ENCODE peak calls at places on chromosomes 13 and 19, in seven cellular contexts. Y is GM12878, H is endothelial cell of umbilical vein, C is suprapubic skin, G is sigmoid colon, Q is vagina, M is transverse colon. V is an unnamed sample.
A peak's percentile ranks its signal among the peaks of the same experiment; 100 is the strongest.

GRCh38 chr19:57648336-57649003 is 15.5 kb downstream of the ZNF211 start:
- DNase-seq in Y (no peak), H (no peak), C (no peak), G (no peak), Q (no peak), M (no peak), V (no peak)

GRCh38 chr13:44668707-44669106 is 92.6 kb upstream of the TSC22D1 start:
- DNase-seq in Y (no peak), H (peak; percentile 27), C (no peak), G (no peak), Q (no peak), M (no peak), V (no peak)

GRCh38 chr19:54287456-54287855 is 6.5 kb upstream of the LILRB2 start:
- DNase-seq in Y (no peak), H (no peak), C (no peak), G (no peak), Q (no peak), M (no peak), V (no peak)

GRCh38 chr19:40241809-40242384 is 15.4 kb upstream of the CCNP start:
- DNase-seq in Y (no peak), H (peak; percentile 91), C (no peak), G (no peak), Q (no peak), M (no peak), V (no peak)

GRCh38 chr19:11420894-11421606 is 1.9 kb upstream of the RGL3 start:
- DNase-seq in Y (no peak), H (no peak), C (no peak), G (no peak), Q (no peak), M (no peak), V (no peak)

GRCh38 chr19:27971071-27971470 is 1241.9 kb downstream of the UQCRFS1 start:
- DNase-seq in Y (no peak), H (no peak), C (no peak), G (no peak), Q (no peak), M (no peak), V (no peak)

GRCh38 chr13:50686547-50686946 is 156.9 kb downstream of the DLEU7 start:
- DNase-seq in Y (no peak), H (no peak), C (no peak), G (no peak), Q (no peak), M (no peak), V (no peak)

GRCh38 chr13:28750187-28751045 is 31.6 kb upstream of the SLC46A3 start:
- DNase-seq in Y (no peak), H (peak; percentile 70), C (no peak), G (no peak), Q (no peak), M (no peak), V (no peak)

GRCh38 chr19:43778651-43779050 is 2.1 kb downstream of the KCNN4 start:
- DNase-seq in Y (no peak), H (no peak), C (no peak), G (no peak), Q (no peak), M (no peak), V (no peak)

GRCh38 chr19:51347209-51347928 is 5.4 kb upstream of the VSIG10L start:
- DNase-seq in Y (no peak), H (no peak), C (no peak), G (no peak), Q (no peak), M (no peak), V (no peak)

GRCh38 chr13:40430234-40430633 is 236.2 kb downstream of the FOXO1 start:
- DNase-seq in Y (no peak), H (no peak), C (no peak), G (peak; percentile 79), Q (no peak), M (no peak), V (no peak)

GRCh38 chr19:50427997-50428425 is 4.7 kb upstream of the MYBPC2 start:
- DNase-seq in Y (no peak), H (peak; percentile 57), C (peak; percentile 92), G (peak; percentile 94), Q (no peak), M (peak; percentile 81), V (peak; percentile 74)

GRCh38 chr19:48596679-48597465 is 9.7 kb upstream of the SPACA4 start:
- DNase-seq in Y (no peak), H (no peak), C (no peak), G (no peak), Q (no peak), M (no peak), V (no peak)

GRCh38 chr13:93771782-93772181 is 545.2 kb downstream of the GPC6 start:
- DNase-seq in Y (no peak), H (no peak), C (no peak), G (no peak), Q (no peak), M (no peak), V (no peak)

GRCh38 chr13:64556391-64556790 is 2673.7 kb downstream of the PCDH9 start:
- DNase-seq in Y (no peak), H (no peak), C (no peak), G (no peak), Q (no peak), M (no peak), V (no peak)

GRCh38 chr13:99766641-99767045 is 204.9 kb downstream of the ZIC5 start:
- DNase-seq in Y (no peak), H (no peak), C (no peak), G (no peak), Q (no peak), M (no peak), V (no peak)

GRCh38 chr19:49787746-49788145 is 20.9 kb downstream of the AP2A1 start:
- DNase-seq in Y (no peak), H (no peak), C (no peak), G (no peak), Q (no peak), M (no peak), V (no peak)

GRCh38 chr13:67635754-67636153 is 405.6 kb upstream of the PCDH9 start:
- DNase-seq in Y (no peak), H (no peak), C (no peak), G (no peak), Q (no peak), M (no peak), V (no peak)

GRCh38 chr13:101406787-101407186 is 9.5 kb downstream of the NALCN start:
- DNase-seq in Y (no peak), H (no peak), C (no peak), G (no peak), Q (no peak), M (no peak), V (no peak)

GRCh38 chr19:9523885-9524474 is 14.5 kb downstream of the ZNF426 start:
- DNase-seq in Y (no peak), H (no peak), C (no peak), G (no peak), Q (no peak), M (no peak), V (no peak)
- H3K9me3 ChIP-seq in Y (peaks cover 26% of the 10 kb centered on the region), H (peaks cover 37% of the 10 kb centered on the region), C (peaks cover 83% of the 10 kb centered on the region), G (peaks cover 67% of the 10 kb centered on the region), Q (peaks cover 86% of the 10 kb centered on the region), M (peaks cover 95% of the 10 kb centered on the region), V (peaks cover 10% of the 10 kb centered on the region)

GRCh38 chr13:20943519-20944012 is 41.0 kb upstream of the XPO4 start:
- DNase-seq in Y (no peak), H (peak; percentile 92), C (peak; percentile 90), G (peak; percentile 95), Q (no peak), M (peak; percentile 91), V (peak; percentile 90)
- TF ChIP-seq POLR2AphosphoS5 in Y (no peak), H (no peak), C (no peak), G (peak; percentile 66), Q (peak; percentile 17), M (peak; percentile 52), V (peak; percentile 92)

DNA sequence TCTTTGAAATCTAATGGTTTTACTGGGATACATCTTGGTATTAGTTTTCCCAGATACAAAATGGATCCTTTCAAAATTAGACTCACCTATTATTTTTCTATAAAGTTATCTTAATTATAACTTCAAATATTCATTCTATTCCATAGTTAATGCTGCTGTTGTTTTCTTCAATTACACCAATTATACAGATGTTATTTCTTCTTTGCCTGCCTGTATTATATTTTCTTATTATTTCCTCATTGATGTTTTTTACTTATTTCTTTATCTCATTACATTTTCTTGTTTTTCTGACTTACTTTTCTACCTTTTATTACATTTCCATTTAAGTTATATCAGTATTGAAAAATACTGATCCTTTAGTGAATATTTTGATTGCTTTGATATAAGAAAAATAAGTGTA is 40.9 kb downstream of the SPACA7 start:
- DNase-seq in Y (no peak), H (no peak), C (no peak), G (no peak), Q (no peak), M (no peak), V (no peak)
- H3K9me3 ChIP-seq in Y (no peaks in the 10 kb centered on the region), H (peaks cover 2% of the 10 kb centered on the region), C (peaks cover 36% of the 10 kb centered on the region), G (peaks cover 5% of the 10 kb centered on the region), Q (no peaks in the 10 kb centered on the region), M (peaks cover 35% of the 10 kb centered on the region), V (no peaks in the 10 kb centered on the region)

GRCh38 chr19:15293751-15294505 is 38.4 kb downstream of the BRD4 start:
- DNase-seq in Y (no peak), H (no peak), C (no peak), G (no peak), Q (no peak), M (no peak), V (no peak)

GRCh38 chr19:15294591-15294990 is 37.7 kb downstream of the BRD4 start:
- DNase-seq in Y (no peak), H (no peak), C (no peak), G (no peak), Q (no peak), M (no peak), V (no peak)

GRCh38 chr19:15292140-15292539 is 40.2 kb downstream of the BRD4 start:
- DNase-seq in Y (no peak), H (no peak), C (no peak), G (no peak), Q (no peak), M (no peak), V (no peak)

GRCh38 chr19:15291666-15292065 is 40.7 kb downstream of the BRD4 start:
- DNase-seq in Y (no peak), H (no peak), C (no peak), G (no peak), Q (no peak), M (no peak), V (no peak)

GRCh38 chr19:15292847-15293582 is 39.3 kb downstream of the BRD4 start:
- DNase-seq in Y (no peak), H (peak; percentile 36), C (no peak), G (no peak), Q (no peak), M (no peak), V (no peak)
- TF ChIP-seq POLR2AphosphoS5 in Y (no peak), H (no peak), C (no peak), G (peak; percentile 19), Q (no peak), M (no peak), V (peak; percentile 9)

GRCh38 chr19:37583340-37583739 is 11.3 kb downstream of the ZNF571 start:
- DNase-seq in Y (no peak), H (no peak), C (no peak), G (no peak), Q (no peak), M (no peak), V (no peak)
- H3K9me3 ChIP-seq in Y (peaks cover 10% of the 10 kb centered on the region), H (no peaks in the 10 kb centered on the region), C (peaks cover 61% of the 10 kb centered on the region), G (peaks cover 12% of the 10 kb centered on the region), Q (peaks cover 50% of the 10 kb centered on the region), M (peaks cover 89% of the 10 kb centered on the region), V (no peaks in the 10 kb centered on the region)

GRCh38 chr13:74132768-74133656 is 1.2 kb downstream of the KLF12 start:
- DNase-seq in Y (no peak), H (peak; percentile 50), C (peak; percentile 83), G (peak; percentile 70), Q (no peak), M (peak; percentile 26), V (no peak)
- TF ChIP-seq POLR2AphosphoS5 in Y (no peak), H (no peak), C (no peak), G (no peak), Q (no peak), M (no peak), V (no peak)